ENCODE peak calls at places on chromosomes 13 and 19, in four cellular contexts. Z is GOT3, C is cardiac muscle cell, X is putamen. U is an unnamed sample.

GRCh38 chr19:48963371-48964204 is 1.5 kb upstream of the FTL start:
- DNase-seq in Z (peak), C (peak), X (peak), U (no peak)

GRCh38 chr13:110559429-110559943 is 2.0 kb downstream of the RAB20 start:
- DNase-seq in Z (no peak), C (peak), X (no peak), U (no peak)

GRCh38 chr13:75762066-75762937 is 126.2 kb downstream of the LMO7 start:
- DNase-seq in Z (no peak), C (no peak), X (no peak), U (no peak)

GRCh38 chr13:112060899-112061366 is 6.0 kb upstream of the SOX1 start:
- DNase-seq in Z (no peak), C (no peak), X (no peak), U (no peak)

GRCh38 chr19:16899566-16900075 is 10.8 kb downstream of the F2RL3 start:
- DNase-seq in Z (no peak), C (peak), X (no peak), U (no peak)

GRCh38 chr19:11735375-11735774 is 3.4 kb downstream of the ZNF823 start:
- DNase-seq in Z (no peak), C (no peak), X (no peak), U (no peak)

GRCh38 chr13:60358453-60358852 is 38.6 kb upstream of the TDRD3 start:
- DNase-seq in Z (no peak), C (no peak), X (no peak), U (no peak)

GRCh38 chr13:114099918-114100445 is 32.4 kb downstream of the RASA3 start:
- DNase-seq in Z (no peak), C (peak), X (no peak), U (no peak)

GRCh38 chr19:30318936-30319335 is 53.2 kb upstream of the ZNF536 start:
- DNase-seq in Z (no peak), C (no peak), X (no peak), U (no peak)

GRCh38 chr19:4567584-4568071 is 8.1 kb upstream of the SEMA6B start:
- DNase-seq in Z (no peak), C (peak), X (no peak), U (no peak)

GRCh38 chr19:1171755-1172352 is 2.2 kb downstream of the SBNO2 start:
- DNase-seq in Z (no peak), C (no peak), X (no peak), U (no peak)

GRCh38 chr19:16325671-16326400 is 1.2 kb downstream of the KLF2 start:
- DNase-seq in Z (no peak), C (peak), X (no peak), U (no peak)

U was measured in vagina.